ENCODE peak calls at places on chromosomes 3 and 15, in ten cellular contexts. D is EL, Q is sigmoid colon, N is GM23248, L is left colon, B is NB4, E is pancreas, Z is aorta, C is A549, R is activated gamma-delta T cell treated with Interleukin-2 at 50 U/mL for 16 hours. J is an unnamed sample.

GRCh38 chr3:52742418-52743041 is 28.2 kb downstream of the NEK4 start:
- DNase-seq in D (peak), Q (no peak), N (peak), L (no peak), B (peak), E (no peak), Z (no peak), C (peak), R (no peak), J (no peak)

GRCh38 chr15:60937278-60937677 is 291.8 kb downstream of the RORA start:
- DNase-seq in D (no peak), Q (no peak), N (no peak), L (no peak), B (no peak), E (no peak), Z (no peak), C (no peak), R (no peak), J (no peak)

GRCh38 chr15:88858934-88859333 is 36.4 kb downstream of the HAPLN3 start:
- DNase-seq in D (no peak), Q (no peak), N (no peak), L (no peak), B (no peak), E (no peak), Z (no peak), C (no peak), R (no peak), J (no peak)

GRCh38 chr3:64445318-64446300 is 220.3 kb upstream of the PRICKLE2 start:
- DNase-seq in D (peak), Q (no peak), N (peak), L (peak), B (no peak), E (peak), Z (no peak), C (peak), R (no peak), J (no peak)

GRCh38 chr15:32669870-32670623 is 28.5 kb downstream of the SCG5 start:
- DNase-seq in D (peak), Q (peak), N (peak), L (no peak), B (no peak), E (no peak), Z (no peak), C (no peak), R (no peak), J (no peak)

GRCh38 chr15:77026501-77027110 is 31.7 kb downstream of the PSTPIP1 start:
- DNase-seq in D (no peak), Q (peak), N (no peak), L (peak), B (no peak), E (no peak), Z (peak), C (no peak), R (no peak), J (no peak)

GRCh38 chr3:171932153-171932567 is 89.0 kb downstream of the TMEM212 start:
- DNase-seq in D (no peak), Q (no peak), N (no peak), L (no peak), B (peak), E (no peak), Z (no peak), C (no peak), R (no peak), J (no peak)

GRCh38 chr15:80870366-80870765 is 91.2 kb downstream of the CEMIP start:
- DNase-seq in D (no peak), Q (no peak), N (no peak), L (no peak), B (no peak), E (no peak), Z (no peak), C (no peak), R (no peak), J (no peak)

GRCh38 chr3:171974986-171975837 is 64.2 kb upstream of the FNDC3B start:
- DNase-seq in D (peak), Q (no peak), N (peak), L (no peak), B (peak), E (no peak), Z (no peak), C (no peak), R (no peak), J (no peak)

GRCh38 chr15:27582741-27583400 is 516.2 kb downstream of the OCA2 start:
- DNase-seq in D (no peak), Q (no peak), N (peak), L (no peak), B (no peak), E (no peak), Z (no peak), C (no peak), R (no peak), J (no peak)

GRCh38 chr3:170563712-170564423 is 22.0 kb downstream of the SLC7A14 start:
- DNase-seq in D (peak), Q (no peak), N (peak), L (no peak), B (no peak), E (no peak), Z (no peak), C (no peak), R (no peak), J (no peak)

GRCh38 chr15:75452364-75452967 is 976 bp upstream of the SIN3A start:
- DNase-seq in D (peak), Q (peak), N (peak), L (peak), B (peak), E (peak), Z (peak), C (peak), R (peak), J (peak)

GRCh38 chr3:123880998-123881561 is 3.1 kb downstream of the MYLK start:
- DNase-seq in D (peak), Q (no peak), N (peak), L (peak), B (peak), E (no peak), Z (no peak), C (peak), R (no peak), J (no peak)

GRCh38 chr3:54857343-54857742 is 70.5 kb downstream of the LRTM1 start:
- DNase-seq in D (peak), Q (no peak), N (peak), L (no peak), B (no peak), E (no peak), Z (no peak), C (no peak), R (no peak), J (no peak)

GRCh38 chr3:152373379-152373778 is 104.7 kb downstream of the MBNL1 start:
- DNase-seq in D (no peak), Q (no peak), N (no peak), L (no peak), B (no peak), E (no peak), Z (no peak), C (no peak), R (no peak), J (no peak)

GRCh38 chr3:195811756-195812155 is at the start of gene MUC4:
- DNase-seq in D (no peak), Q (peak), N (no peak), L (peak), B (no peak), E (no peak), Z (peak), C (no peak), R (no peak), J (no peak)

GRCh38 chr15:62607643-62608042 is 434.9 kb upstream of the TPM1 start:
- DNase-seq in D (peak), Q (no peak), N (peak), L (no peak), B (no peak), E (no peak), Z (no peak), C (no peak), R (no peak), J (no peak)

GRCh38 chr15:62740141-62741004 is 302.2 kb upstream of the TPM1 start:
- DNase-seq in D (peak), Q (no peak), N (no peak), L (no peak), B (no peak), E (no peak), Z (no peak), C (peak), R (no peak), J (no peak)

GRCh38 chr3:172203522-172204258 is 164.3 kb downstream of the FNDC3B start:
- DNase-seq in D (no peak), Q (no peak), N (peak), L (peak), B (no peak), E (peak), Z (no peak), C (peak), R (no peak), J (no peak)

GRCh38 chr3:66572090-66572632 is 71.3 kb upstream of the LRIG1 start:
- DNase-seq in D (no peak), Q (no peak), N (no peak), L (no peak), B (no peak), E (no peak), Z (no peak), C (no peak), R (no peak), J (no peak)

GRCh38 chr3:195766671-195767070 is 45.1 kb downstream of the MUC4 start:
- DNase-seq in D (no peak), Q (no peak), N (no peak), L (no peak), B (no peak), E (no peak), Z (peak), C (no peak), R (no peak), J (no peak)

GRCh38 chr3:139578783-139579182 is 39.2 kb upstream of the RBP1 start:
- DNase-seq in D (no peak), Q (no peak), N (no peak), L (no peak), B (no peak), E (no peak), Z (no peak), C (no peak), R (no peak), J (no peak)

J was measured in stimulated activated CD4-positive, alpha-beta T cell treated with anti-CD3 and anti-CD28 coated beads, Interleukin-2, amount 100 ng/mL, for 4 hours.